ENCODE peak calls at places on chromosomes 12 and 14, in four cellular contexts. D is GM12878, I is K562, R is HepG2. C is an unnamed sample.

GRCh38 chr14:34983148-34983760 is 462 bp downstream of the SRP54 start:
- DNase-seq in R (no peak), I (no peak), D (no peak), C (no peak)

GRCh38 chr14:100246809-100247428 is 8.0 kb downstream of the YY1 start:
- DNase-seq in I (peak), R (peak), D (no peak), C (peak)

GRCh38 chr12:7642876-7643309 is 22.8 kb downstream of the APOBEC1 start:
- DNase-seq in D (no peak), I (no peak), R (peak), C (no peak)

GRCh38 chr12:25681580-25681979 is 128.5 kb upstream of the LMNTD1 start:
- DNase-seq in I (no peak), D (no peak), R (no peak), C (no peak)

GRCh38 chr14:22900088-22900799 is 17.2 kb downstream of the REM2 start:
- DNase-seq in D (peak), R (peak), I (peak), C (peak)

GRCh38 chr12:91778938-91779400 is 366.7 kb downstream of the BTG1 start:
- DNase-seq in R (peak), I (peak), D (peak), C (peak)

GRCh38 chr12:46473634-46474201 is 101.1 kb upstream of the SLC38A2 start:
- DNase-seq in I (peak), R (peak), D (peak), C (no peak)

GRCh38 chr14:59450716-59451115 is 14.5 kb downstream of the GPR135 start:
- DNase-seq in D (no peak), I (no peak), R (no peak), C (no peak)

GRCh38 chr12:28780096-28780495 is 369.0 kb upstream of the FAR2 start:
- DNase-seq in D (no peak), R (peak), I (no peak), C (no peak)

GRCh38 chr12:93226356-93226755 is 151.4 kb upstream of the NUDT4 start:
- DNase-seq in I (no peak), D (no peak), R (no peak), C (no peak)

GRCh38 chr14:77612011-77612620 is 4.3 kb downstream of the SPTLC2 start:
- DNase-seq in D (no peak), R (no peak), I (no peak), C (no peak)

GRCh38 chr14:53278602-53279506 is 125.7 kb upstream of the DDHD1 start:
- DNase-seq in D (no peak), R (peak), I (no peak), C (no peak)

GRCh38 chr14:63443988-63444387 is 99.2 kb downstream of the PPP2R5E start:
- DNase-seq in D (no peak), I (no peak), R (no peak), C (no peak)

GRCh38 chr14:32896979-32897723 is 41.5 kb upstream of the NPAS3 start:
- DNase-seq in D (no peak), I (no peak), R (peak), C (no peak)

GRCh38 chr14:77003960-77004710 is 24.4 kb downstream of the IRF2BPL start:
- DNase-seq in R (no peak), I (no peak), D (no peak), C (no peak)

GRCh38 chr12:94277426-94278000 is 129.1 kb downstream of the PLXNC1 start:
- DNase-seq in R (peak), I (no peak), D (no peak), C (no peak)

GRCh38 chr14:86604546-86604945 is 1074.6 kb downstream of the FLRT2 start:
- DNase-seq in I (no peak), D (no peak), R (no peak), C (no peak)

GRCh38 chr14:103740991-103741689 is 25.5 kb downstream of the ZFYVE21 start:
- DNase-seq in D (no peak), R (no peak), I (no peak), C (no peak)

GRCh38 chr12:132886529-132887477 is 602 bp downstream of the CHFR start:
- DNase-seq in I (peak), R (peak), D (no peak), C (peak)

GRCh38 chr12:131097247-131098177 is 143.8 kb downstream of the ADGRD1 start:
- DNase-seq in D (no peak), I (no peak), R (no peak), C (no peak)

GRCh38 chr14:75383721-75384120 is 44.1 kb upstream of the JDP2 start:
- DNase-seq in R (no peak), D (no peak), I (no peak), C (no peak)

GRCh38 chr14:71591929-71592328 is 340.3 kb upstream of the RGS6 start:
- DNase-seq in R (no peak), I (no peak), D (no peak), C (no peak)

GRCh38 chr12:132837693-132838463 is 9.2 kb upstream of the GOLGA3 start:
- DNase-seq in R (no peak), D (no peak), I (no peak), C (no peak)

GRCh38 chr12:13503094-13503835 is 306.7 kb downstream of the EMP1 start:
- DNase-seq in I (no peak), D (no peak), R (no peak), C (no peak)

GRCh38 chr12:30323008-30323407 is 372.7 kb downstream of the IPO8 start:
- DNase-seq in D (no peak), I (no peak), R (no peak), C (no peak)

GRCh38 chr12:92070054-92070863 is 75.4 kb downstream of the BTG1 start:
- DNase-seq in R (peak), D (no peak), I (no peak), C (no peak)

GRCh38 chr12:72535591-72535990 is 263.4 kb downstream of the TRHDE start:
- DNase-seq in I (no peak), R (no peak), D (no peak), C (no peak)

GRCh38 chr12:57849035-57849434 is 2.5 kb upstream of the CTDSP2 start:
- DNase-seq in I (no peak), D (no peak), R (no peak), C (no peak)

GRCh38 chr12:23510484-23510883 is 439.0 kb downstream of the SOX5 start:
- DNase-seq in R (no peak), I (no peak), D (no peak), C (no peak)

GRCh38 chr12:47649381-47649780 is 56.4 kb downstream of the RPAP3 start:
- DNase-seq in I (no peak), R (no peak), D (no peak), C (no peak)

GRCh38 chr14:29712586-29712985 is 215.1 kb downstream of the PRKD1 start:
- DNase-seq in I (no peak), D (no peak), R (no peak), C (no peak)

GRCh38 chr12:93773122-93773871 is 96.1 kb downstream of the CRADD start:
- DNase-seq in I (peak), R (no peak), D (no peak), C (no peak)

DNA sequence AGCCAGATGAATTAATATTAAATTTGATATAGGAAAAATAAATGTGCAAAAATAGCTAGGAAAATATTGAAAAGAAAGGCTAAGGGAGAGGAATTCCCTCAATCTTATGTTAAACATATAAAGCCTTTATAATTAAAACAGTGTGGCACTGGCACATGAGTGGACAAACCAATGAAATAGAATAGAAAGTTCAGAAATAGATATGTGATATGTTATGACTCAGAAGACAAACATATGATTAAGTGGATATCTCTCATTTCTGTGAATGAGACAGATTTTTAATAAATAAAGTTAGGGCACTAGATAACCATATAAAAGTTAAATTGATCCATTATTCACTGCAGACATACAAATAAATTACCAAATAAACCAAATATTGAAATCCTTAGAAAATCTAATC is 73.0 kb downstream of the ALG10B start:
- DNase-seq in I (no peak), R (no peak), D (no peak), C (no peak)
- TF ChIP-seq TARDBP in I (no peak), R (no peak), D (no peak), C (no peak)

DNA sequence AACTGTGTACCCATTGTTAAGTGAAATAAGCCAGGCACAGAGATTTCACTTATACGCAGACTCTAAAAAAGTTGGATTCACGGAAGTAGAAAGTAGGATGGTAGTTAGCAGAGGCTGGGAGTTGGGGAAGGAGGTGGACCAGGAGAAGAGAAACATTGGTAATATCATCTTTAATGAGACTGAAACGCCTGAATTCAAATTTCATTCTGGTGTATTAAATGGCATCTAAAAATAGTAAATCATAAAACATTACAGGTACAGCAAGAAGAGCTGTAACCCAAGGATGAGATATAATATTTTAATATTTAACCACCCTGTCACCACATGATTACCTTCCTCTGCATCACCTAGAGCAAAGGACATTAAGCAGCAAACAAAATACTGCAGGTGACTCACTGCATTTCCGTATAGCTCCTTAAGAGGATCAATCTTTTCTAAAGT is 99.4 kb downstream of the EPS8 start:
- DNase-seq in R (peak), I (no peak), D (no peak), C (no peak)
- TF ChIP-seq TARDBP in R (no peak), I (no peak), D (no peak), C (no peak)

DNA sequence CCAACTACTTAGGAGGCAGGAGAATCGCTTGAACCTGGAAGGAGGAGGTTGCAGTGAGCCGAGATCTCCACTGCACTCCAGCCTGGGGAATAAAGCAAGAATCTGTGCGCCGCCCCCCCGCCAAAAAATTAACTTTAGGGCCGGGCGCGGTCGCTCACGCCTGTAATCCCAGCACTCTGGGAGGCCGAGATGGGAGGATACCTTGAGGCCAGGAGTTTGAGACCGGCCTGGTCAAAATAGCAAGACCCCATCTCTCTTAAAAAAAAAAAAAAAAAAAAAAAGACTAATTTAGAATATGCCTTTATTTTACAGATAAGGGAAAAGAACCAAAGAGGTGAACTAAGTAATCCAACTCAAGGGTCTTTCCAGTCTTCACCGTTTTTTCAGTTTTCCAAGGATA is 1.2 kb downstream of the KANSL2 start:
- DNase-seq in I (no peak), R (no peak), D (no peak), C (no peak)
- TF ChIP-seq TARDBP in I (no peak), R (no peak), D (no peak), C (no peak)

DNA sequence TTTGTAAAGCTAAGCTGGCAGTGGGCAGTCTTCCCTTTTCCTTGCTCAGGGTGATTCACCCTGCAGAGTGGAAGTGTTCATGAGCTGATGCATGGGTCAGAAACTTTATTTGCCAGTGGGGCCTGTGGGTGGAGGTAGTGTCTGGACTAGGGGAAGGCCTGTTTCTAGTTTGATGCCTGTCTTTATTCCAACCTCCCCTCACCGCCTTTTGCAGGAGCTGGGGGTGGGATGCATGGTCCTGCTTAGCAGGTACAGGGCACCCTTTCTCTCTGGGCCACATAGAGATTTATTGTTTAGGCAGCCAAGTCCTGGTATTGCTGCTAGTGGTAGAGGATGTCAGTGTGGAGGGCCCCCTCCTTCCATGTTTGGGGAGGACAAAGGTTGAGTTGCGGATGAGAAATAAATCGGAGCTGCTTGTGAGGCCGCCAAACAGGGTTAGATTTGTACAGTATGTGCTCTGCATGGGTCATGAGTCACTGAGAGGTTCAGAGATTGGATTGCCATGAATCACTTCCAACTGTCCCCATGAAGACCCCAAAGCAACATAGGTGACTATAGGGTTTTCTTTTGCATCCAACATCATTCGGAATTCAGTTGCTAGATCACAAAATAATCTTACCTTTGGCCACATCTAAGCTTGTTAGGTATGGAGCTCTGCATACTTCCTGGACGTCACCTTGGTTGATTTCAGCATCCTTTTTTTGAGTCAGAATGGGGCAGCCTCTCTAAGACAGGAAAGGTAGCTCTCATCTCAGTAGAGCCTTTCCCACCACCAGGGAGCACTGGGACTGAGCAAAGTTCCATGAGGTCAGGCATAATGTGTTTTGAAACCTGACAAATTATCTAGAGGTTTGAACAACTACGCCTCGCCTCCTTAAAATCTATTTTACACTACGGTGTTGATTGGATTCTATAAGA is 8.8 kb downstream of the SMOC1 start:
- DNase-seq in I (no peak), D (no peak), R (peak), C (no peak)
- TF ChIP-seq TARDBP in I (no peak), D (no peak), R (peak), C (no peak)

DNA sequence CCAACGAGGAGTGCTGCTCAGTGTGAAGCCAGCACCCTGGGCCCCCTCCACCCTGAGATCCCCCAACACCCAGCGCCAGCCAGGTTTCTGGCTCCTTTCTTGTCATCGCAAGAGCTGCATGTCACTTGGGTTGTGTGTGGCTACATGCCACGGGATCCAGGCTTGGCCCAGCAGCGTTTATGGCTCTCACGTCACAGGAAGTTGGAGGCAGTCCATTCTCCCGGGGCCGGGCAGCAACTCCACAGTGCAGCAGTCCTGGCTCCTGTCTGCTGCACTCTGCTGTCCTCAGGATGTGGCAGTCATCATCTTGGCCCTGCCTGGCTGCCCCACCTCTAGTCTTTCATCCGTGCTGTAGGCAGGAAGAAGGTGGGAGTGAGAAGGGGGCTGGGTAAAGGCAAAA is 78.3 kb downstream of the AACS start:
- DNase-seq in R (no peak), D (no peak), I (no peak), C (no peak)
- TF ChIP-seq TARDBP in R (no peak), D (no peak), I (no peak), C (no peak)

GRCh38 chr14:91263329-91263728 is 18.8 kb upstream of the GPR68 start:
- DNase-seq in R (no peak), I (no peak), D (no peak), C (no peak)

GRCh38 chr14:91261115-91261514 is 16.6 kb upstream of the GPR68 start:
- DNase-seq in D (no peak), R (no peak), I (no peak), C (no peak)

GRCh38 chr14:91265404-91265803 is 20.9 kb upstream of the GPR68 start:
- DNase-seq in R (no peak), I (no peak), D (no peak), C (no peak)

GRCh38 chr14:91261986-91262549 is 17.6 kb upstream of the GPR68 start:
- DNase-seq in D (no peak), R (no peak), I (no peak), C (no peak)

GRCh38 chr14:91264151-91265150 is 19.9 kb upstream of the GPR68 start:
- DNase-seq in R (no peak), I (peak), D (no peak), C (no peak)
- TF ChIP-seq TARDBP in R (no peak), I (no peak), D (no peak), C (no peak)

GRCh38 chr14:65957631-65958205 is 528.5 kb upstream of the CCDC196 start:
- DNase-seq in I (no peak), D (no peak), R (no peak), C (no peak)

GRCh38 chr14:65962952-65963351 is 523.2 kb upstream of the CCDC196 start:
- DNase-seq in I (no peak), R (no peak), D (no peak), C (no peak)

GRCh38 chr14:65959563-65960024 is 526.6 kb upstream of the CCDC196 start:
- DNase-seq in R (no peak), D (no peak), I (no peak), C (no peak)

GRCh38 chr14:65958664-65959562 is 527.3 kb upstream of the CCDC196 start:
- DNase-seq in D (no peak), I (peak), R (peak), C (peak)

GRCh38 chr14:65961004-65961403 is 525.2 kb upstream of the CCDC196 start:
- DNase-seq in D (no peak), I (peak), R (no peak), C (peak)
- TF ChIP-seq TARDBP in D (no peak), I (no peak), R (no peak), C (no peak)

GRCh38 chr12:67807808-67808207 is 159.3 kb downstream of the DYRK2 start:
- DNase-seq in R (no peak), D (no peak), I (no peak), C (no peak)
- TF ChIP-seq TARDBP in R (no peak), D (no peak), I (no peak), C (no peak)

GRCh38 chr12:121120989-121121755 is 11.5 kb upstream of the P2RX7 start:
- DNase-seq in R (no peak), D (no peak), I (no peak), C (no peak)
- TF ChIP-seq TARDBP in R (no peak), D (no peak), I (no peak), C (no peak)

DNA sequence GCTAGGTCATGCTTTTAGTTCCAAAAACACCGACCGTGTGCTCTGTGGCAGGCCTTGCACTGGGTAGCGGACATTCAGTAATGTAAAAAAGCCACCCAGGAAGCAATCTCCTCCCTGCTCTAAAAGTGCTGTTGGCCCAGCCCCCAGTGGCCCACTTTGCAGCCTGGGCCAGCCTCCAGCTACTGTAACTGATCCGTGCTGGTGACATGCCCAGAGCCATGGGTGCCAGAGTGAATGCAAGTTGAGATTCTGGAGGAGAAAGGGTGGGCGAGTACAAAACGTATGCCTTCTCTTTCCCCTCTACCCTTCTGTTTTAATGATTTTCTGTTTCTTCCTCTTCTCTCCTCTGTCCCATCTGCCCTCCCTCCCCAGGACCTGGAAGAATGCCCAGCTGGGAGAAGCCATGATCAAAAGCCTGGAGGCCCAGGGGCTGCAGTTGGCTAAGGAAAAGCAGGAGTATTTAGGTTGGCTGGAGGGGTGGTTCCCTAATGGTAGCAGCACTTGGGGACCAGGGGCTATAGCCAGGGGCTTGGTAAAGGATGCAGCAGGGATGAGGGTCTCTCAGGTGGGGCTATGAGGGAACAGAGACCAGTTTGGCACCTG is 16.9 kb downstream of the PLEKHD1 start:
- DNase-seq in D (no peak), I (no peak), R (no peak), C (no peak)
- TF ChIP-seq TARDBP in D (no peak), I (no peak), R (no peak), C (no peak)

C was measured in HEK293T.